ENCODE peak calls at places on chromosomes 7 and 10, in nine cellular contexts. One of them, this sample, is unnamed.

GRCh38 chr7:156612930-156613329 is 27.6 kb upstream of the RNF32 start:
- DNase-seq in foreskin fibroblast: no peak
- DNase-seq in HFF-Myc: no peak
- DNase-seq in colonic mucosa: no peak
- DNase-seq in GM23338: no peak
- DNase-seq in stomach: no peak
- DNase-seq in choroid plexus epithelial cell: no peak
- DNase-seq in A549: no peak
- DNase-seq in fibroblast of pulmonary artery: no peak
- DNase-seq in this sample: no peak

GRCh38 chr10:124092270-124093075 is 925 bp downstream of the CHST15 start:
- DNase-seq in choroid plexus epithelial cell: no peak
- DNase-seq in fibroblast of pulmonary artery: no peak
- DNase-seq in stomach: peak
- DNase-seq in A549: peak
- DNase-seq in GM23338: peak
- DNase-seq in foreskin fibroblast: peak
- DNase-seq in HFF-Myc: no peak
- DNase-seq in colonic mucosa: peak
- DNase-seq in this sample: no peak

GRCh38 chr10:12807096-12807755 is 194.3 kb downstream of the CCDC3 start:
- DNase-seq in A549: no peak
- DNase-seq in choroid plexus epithelial cell: no peak
- DNase-seq in fibroblast of pulmonary artery: no peak
- DNase-seq in GM23338: no peak
- DNase-seq in HFF-Myc: no peak
- DNase-seq in foreskin fibroblast: no peak
- DNase-seq in colonic mucosa: peak
- DNase-seq in stomach: no peak
- DNase-seq in this sample: no peak

GRCh38 chr7:50821457-50821977 is 38.8 kb upstream of the GRB10 start:
- DNase-seq in GM23338: no peak
- DNase-seq in choroid plexus epithelial cell: no peak
- DNase-seq in fibroblast of pulmonary artery: peak
- DNase-seq in HFF-Myc: peak
- DNase-seq in A549: no peak
- DNase-seq in stomach: no peak
- DNase-seq in colonic mucosa: no peak
- DNase-seq in foreskin fibroblast: peak
- DNase-seq in this sample: no peak

GRCh38 chr10:81002382-81002781 is 464.7 kb downstream of the SH2D4B start:
- DNase-seq in HFF-Myc: no peak
- DNase-seq in A549: no peak
- DNase-seq in foreskin fibroblast: no peak
- DNase-seq in colonic mucosa: no peak
- DNase-seq in choroid plexus epithelial cell: no peak
- DNase-seq in stomach: no peak
- DNase-seq in GM23338: no peak
- DNase-seq in fibroblast of pulmonary artery: no peak
- DNase-seq in this sample: no peak

GRCh38 chr10:66642217-66642616 is 283.6 kb upstream of the LRRTM3 start:
- DNase-seq in HFF-Myc: no peak
- DNase-seq in stomach: no peak
- DNase-seq in GM23338: no peak
- DNase-seq in colonic mucosa: no peak
- DNase-seq in choroid plexus epithelial cell: peak
- DNase-seq in fibroblast of pulmonary artery: no peak
- DNase-seq in A549: no peak
- DNase-seq in foreskin fibroblast: no peak
- DNase-seq in this sample: no peak

GRCh38 chr7:18574235-18574540 is 78.6 kb downstream of the HDAC9 start:
- DNase-seq in colonic mucosa: no peak
- DNase-seq in foreskin fibroblast: no peak
- DNase-seq in fibroblast of pulmonary artery: no peak
- DNase-seq in GM23338: no peak
- DNase-seq in choroid plexus epithelial cell: no peak
- DNase-seq in A549: no peak
- DNase-seq in HFF-Myc: no peak
- DNase-seq in stomach: no peak
- DNase-seq in this sample: no peak

GRCh38 chr10:90935581-90936292 is 14.8 kb upstream of the ANKRD1 start:
- DNase-seq in fibroblast of pulmonary artery: peak
- DNase-seq in foreskin fibroblast: peak
- DNase-seq in GM23338: no peak
- DNase-seq in A549: no peak
- DNase-seq in stomach: no peak
- DNase-seq in HFF-Myc: no peak
- DNase-seq in colonic mucosa: no peak
- DNase-seq in choroid plexus epithelial cell: no peak
- DNase-seq in this sample: no peak

GRCh38 chr10:78931333-78932083 is 137.3 kb upstream of the ZMIZ1 start:
- DNase-seq in GM23338: no peak
- DNase-seq in fibroblast of pulmonary artery: peak
- DNase-seq in foreskin fibroblast: peak
- DNase-seq in HFF-Myc: peak
- DNase-seq in choroid plexus epithelial cell: peak
- DNase-seq in A549: no peak
- DNase-seq in stomach: peak
- DNase-seq in colonic mucosa: peak
- DNase-seq in this sample: peak

GRCh38 chr7:45988405-45989057 is 67.5 kb upstream of the IGFBP3 start:
- DNase-seq in stomach: no peak
- DNase-seq in choroid plexus epithelial cell: no peak
- DNase-seq in colonic mucosa: peak
- DNase-seq in HFF-Myc: no peak
- DNase-seq in GM23338: no peak
- DNase-seq in A549: no peak
- DNase-seq in fibroblast of pulmonary artery: no peak
- DNase-seq in foreskin fibroblast: no peak
- DNase-seq in this sample: no peak

GRCh38 chr7:8260871-8261707 is 878 bp downstream of the ICA1 start:
- DNase-seq in colonic mucosa: peak
- DNase-seq in A549: peak
- DNase-seq in fibroblast of pulmonary artery: no peak
- DNase-seq in stomach: peak
- DNase-seq in HFF-Myc: no peak
- DNase-seq in GM23338: peak
- DNase-seq in foreskin fibroblast: peak
- DNase-seq in choroid plexus epithelial cell: peak
- DNase-seq in this sample: no peak

GRCh38 chr7:36726806-36727503 is 2.7 kb upstream of the AOAH start:
- DNase-seq in choroid plexus epithelial cell: no peak
- DNase-seq in colonic mucosa: no peak
- DNase-seq in foreskin fibroblast: no peak
- DNase-seq in A549: no peak
- DNase-seq in fibroblast of pulmonary artery: no peak
- DNase-seq in HFF-Myc: no peak
- DNase-seq in GM23338: no peak
- DNase-seq in stomach: no peak
- DNase-seq in this sample: no peak

GRCh38 chr10:17506390-17506789 is 52.0 kb upstream of the ST8SIA6 start:
- DNase-seq in foreskin fibroblast: no peak
- DNase-seq in fibroblast of pulmonary artery: no peak
- DNase-seq in GM23338: no peak
- DNase-seq in HFF-Myc: no peak
- DNase-seq in A549: no peak
- DNase-seq in choroid plexus epithelial cell: no peak
- DNase-seq in stomach: no peak
- DNase-seq in colonic mucosa: no peak
- DNase-seq in this sample: no peak

GRCh38 chr10:114207349-114207748 is 28.2 kb downstream of the TDRD1 start:
- DNase-seq in foreskin fibroblast: no peak
- DNase-seq in fibroblast of pulmonary artery: no peak
- DNase-seq in choroid plexus epithelial cell: no peak
- DNase-seq in stomach: no peak
- DNase-seq in HFF-Myc: no peak
- DNase-seq in GM23338: no peak
- DNase-seq in colonic mucosa: no peak
- DNase-seq in A549: no peak
- DNase-seq in this sample: no peak

GRCh38 chr7:157789942-157790341 is 453.1 kb downstream of the DNAJB6 start:
- DNase-seq in choroid plexus epithelial cell: no peak
- DNase-seq in A549: no peak
- DNase-seq in colonic mucosa: no peak
- DNase-seq in GM23338: no peak
- DNase-seq in foreskin fibroblast: no peak
- DNase-seq in fibroblast of pulmonary artery: no peak
- DNase-seq in stomach: no peak
- DNase-seq in HFF-Myc: no peak
- DNase-seq in this sample: no peak

GRCh38 chr10:21061184-21061583 is 164.1 kb upstream of the NEBL start:
- DNase-seq in choroid plexus epithelial cell: no peak
- DNase-seq in fibroblast of pulmonary artery: no peak
- DNase-seq in foreskin fibroblast: no peak
- DNase-seq in A549: no peak
- DNase-seq in stomach: no peak
- DNase-seq in GM23338: no peak
- DNase-seq in colonic mucosa: no peak
- DNase-seq in HFF-Myc: no peak
- DNase-seq in this sample: no peak

GRCh38 chr10:101214446-101215396 is 14.5 kb downstream of the LBX1 start:
- DNase-seq in GM23338: peak
- DNase-seq in fibroblast of pulmonary artery: peak
- DNase-seq in stomach: peak
- DNase-seq in foreskin fibroblast: peak
- DNase-seq in choroid plexus epithelial cell: peak
- DNase-seq in A549: peak
- DNase-seq in HFF-Myc: no peak
- DNase-seq in colonic mucosa: peak
- DNase-seq in this sample: peak
- H3K4me3 ChIP-seq in GM23338: peak
- H3K4me3 ChIP-seq in fibroblast of pulmonary artery: no peak
- H3K4me3 ChIP-seq in stomach: no peak
- H3K4me3 ChIP-seq in foreskin fibroblast: no peak
- H3K4me3 ChIP-seq in choroid plexus epithelial cell: no peak
- H3K4me3 ChIP-seq in A549: peak
- H3K4me3 ChIP-seq in HFF-Myc: no peak
- H3K4me3 ChIP-seq in colonic mucosa: no peak
- H3K4me3 ChIP-seq in this sample: no peak

GRCh38 chr10:77636286-77636966 is 1.2 kb downstream of the KCNMA1 start:
- DNase-seq in foreskin fibroblast: peak
- DNase-seq in stomach: no peak
- DNase-seq in GM23338: peak
- DNase-seq in fibroblast of pulmonary artery: no peak
- DNase-seq in HFF-Myc: no peak
- DNase-seq in colonic mucosa: no peak
- DNase-seq in choroid plexus epithelial cell: no peak
- DNase-seq in A549: no peak
- DNase-seq in this sample: no peak
- H3K4me3 ChIP-seq in foreskin fibroblast: peak
- H3K4me3 ChIP-seq in stomach: peak
- H3K4me3 ChIP-seq in GM23338: peak
- H3K4me3 ChIP-seq in fibroblast of pulmonary artery: peak
- H3K4me3 ChIP-seq in HFF-Myc: peak
- H3K4me3 ChIP-seq in colonic mucosa: peak
- H3K4me3 ChIP-seq in choroid plexus epithelial cell: peak
- H3K4me3 ChIP-seq in A549: peak
- H3K4me3 ChIP-seq in this sample: peak

GRCh38 chr10:60769406-60769805 is 8.9 kb upstream of the CDK1 start:
- DNase-seq in colonic mucosa: no peak
- DNase-seq in foreskin fibroblast: no peak
- DNase-seq in HFF-Myc: no peak
- DNase-seq in GM23338: no peak
- DNase-seq in fibroblast of pulmonary artery: no peak
- DNase-seq in choroid plexus epithelial cell: no peak
- DNase-seq in stomach: no peak
- DNase-seq in A549: no peak
- DNase-seq in this sample: no peak

GRCh38 chr10:60762554-60762953 is 15.7 kb upstream of the CDK1 start:
- DNase-seq in HFF-Myc: no peak
- DNase-seq in choroid plexus epithelial cell: no peak
- DNase-seq in GM23338: peak
- DNase-seq in A549: no peak
- DNase-seq in stomach: no peak
- DNase-seq in foreskin fibroblast: no peak
- DNase-seq in colonic mucosa: no peak
- DNase-seq in fibroblast of pulmonary artery: no peak
- DNase-seq in this sample: no peak

GRCh38 chr10:60767424-60767823 is 10.9 kb upstream of the CDK1 start:
- DNase-seq in stomach: no peak
- DNase-seq in choroid plexus epithelial cell: no peak
- DNase-seq in A549: no peak
- DNase-seq in HFF-Myc: no peak
- DNase-seq in colonic mucosa: no peak
- DNase-seq in GM23338: no peak
- DNase-seq in foreskin fibroblast: no peak
- DNase-seq in fibroblast of pulmonary artery: no peak
- DNase-seq in this sample: no peak
- H3K4me3 ChIP-seq in stomach: no peak
- H3K4me3 ChIP-seq in choroid plexus epithelial cell: no peak
- H3K4me3 ChIP-seq in A549: no peak
- H3K4me3 ChIP-seq in HFF-Myc: no peak
- H3K4me3 ChIP-seq in colonic mucosa: no peak
- H3K4me3 ChIP-seq in GM23338: no peak
- H3K4me3 ChIP-seq in foreskin fibroblast: no peak
- H3K4me3 ChIP-seq in fibroblast of pulmonary artery: no peak
- H3K4me3 ChIP-seq in this sample: no peak

DNA sequence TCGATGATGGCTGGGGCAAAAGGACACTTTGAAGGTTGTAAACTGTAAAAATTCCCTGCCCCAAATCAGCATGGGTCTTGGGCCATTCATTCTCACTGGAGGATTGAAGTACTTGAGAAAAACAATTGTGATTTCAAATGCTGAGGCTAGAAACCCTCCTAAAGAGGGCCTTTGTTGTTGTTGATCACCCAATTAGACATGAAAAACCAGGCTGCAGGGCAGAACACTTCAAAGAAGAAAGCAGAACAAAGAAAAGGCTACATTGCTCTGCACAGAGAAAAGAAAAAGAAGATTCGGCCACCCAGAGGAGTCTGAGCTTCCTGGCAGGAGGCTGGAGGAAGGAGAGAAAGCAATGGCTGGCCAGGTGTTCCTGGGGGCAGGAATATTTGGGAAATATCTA is 143.1 kb downstream of the NPY start:
- DNase-seq in fibroblast of pulmonary artery: no peak
- DNase-seq in colonic mucosa: no peak
- DNase-seq in foreskin fibroblast: no peak
- DNase-seq in GM23338: peak
- DNase-seq in choroid plexus epithelial cell: no peak
- DNase-seq in A549: no peak
- DNase-seq in stomach: no peak
- DNase-seq in HFF-Myc: no peak
- DNase-seq in this sample: no peak
- H3K4me3 ChIP-seq in fibroblast of pulmonary artery: no peak
- H3K4me3 ChIP-seq in colonic mucosa: no peak
- H3K4me3 ChIP-seq in foreskin fibroblast: no peak
- H3K4me3 ChIP-seq in GM23338: no peak
- H3K4me3 ChIP-seq in choroid plexus epithelial cell: no peak
- H3K4me3 ChIP-seq in A549: no peak
- H3K4me3 ChIP-seq in stomach: no peak
- H3K4me3 ChIP-seq in HFF-Myc: no peak
- H3K4me3 ChIP-seq in this sample: no peak

This sample was measured in fibroblast of the aortic adventitia.